ENCODE peak calls at places on chromosomes 4 and X, in seven cellular contexts. X is colonic mucosa, F is PC-9, W is HL-60, L is choroid plexus epithelial cell, E is AG10803, A is prostate gland. Y is an unnamed sample.

GRCh38 chrX:23003121-23003520 is 3.4 kb downstream of the DDX53 start:
- DNase-seq in X (no peak), W (no peak), E (peak; percentile 28), L (peak; percentile 46), F (no peak), A (no peak), Y (no peak)

GRCh38 chr4:3879681-3880594 is 113.8 kb downstream of the ADRA2C start:
- DNase-seq in X (no peak), L (no peak), A (no peak), F (no peak), W (no peak), E (peak; percentile 10), Y (no peak)

GRCh38 chrX:14095702-14096101 is 66.0 kb upstream of the GEMIN8 start:
- DNase-seq in X (peak; percentile 22), E (peak; percentile 60), F (no peak), A (no peak), L (peak; percentile 78), W (peak; percentile 0), Y (peak; percentile 57)

GRCh38 chr4:3810111-3810680 is 44.0 kb downstream of the ADRA2C start:
- DNase-seq in W (no peak), L (no peak), F (no peak), A (no peak), E (no peak), X (no peak), Y (no peak)

GRCh38 chr4:153113061-153113837 is 91.0 kb upstream of the TRIM2 start:
- DNase-seq in W (no peak), F (no peak), L (peak; percentile 42), A (no peak), E (peak; percentile 79), X (no peak), Y (peak; percentile 28)

GRCh38 chrX:15073313-15073712 is 196.6 kb downstream of the ASB9 start:
- DNase-seq in A (no peak), E (no peak), X (no peak), F (no peak), W (no peak), L (no peak), Y (no peak)

GRCh38 chrX:76555816-76556215 is 128.3 kb downstream of the MAGEE1 start:
- DNase-seq in A (no peak), E (peak; percentile 3), W (peak; percentile 5), L (peak; percentile 48), F (no peak), X (no peak), Y (peak; percentile 58)

GRCh38 chrX:131614241-131614640 is 70.4 kb downstream of the OR13H1 start:
- DNase-seq in E (no peak), F (no peak), W (no peak), X (no peak), A (no peak), L (no peak), Y (no peak)

GRCh38 chrX:74421181-74422028 is at the start of gene SLC16A2:
- DNase-seq in X (peak; percentile 44), E (peak; percentile 83), F (no peak), W (no peak), L (peak; percentile 71), A (peak; percentile 69), Y (peak; percentile 17)

GRCh38 chrX:136259543-136259942 is 8.3 kb upstream of the MAP7D3 start:
- DNase-seq in X (no peak), L (peak; percentile 78), W (no peak), A (no peak), E (peak; percentile 73), F (no peak), Y (no peak)

GRCh38 chrX:9221714-9222113 is 187.8 kb upstream of the FAM9B start:
- DNase-seq in A (no peak), X (no peak), W (no peak), E (no peak), F (no peak), L (no peak), Y (no peak)

GRCh38 chr4:76950846-76951321 is 1.3 kb downstream of the SEPTIN11 start:
- DNase-seq in E (peak; percentile 76), A (peak; percentile 4), L (peak; percentile 67), W (no peak), F (no peak), X (peak; percentile 53), Y (peak; percentile 49)

GRCh38 chr4:72971572-72971971 is 97.9 kb downstream of the COX18 start:
- DNase-seq in E (peak; percentile 76), X (no peak), L (peak; percentile 86), F (peak; percentile 39), A (no peak), W (no peak), Y (no peak)

GRCh38 chrX:5916945-5917344 is 311.7 kb downstream of the NLGN4X start:
- DNase-seq in F (no peak), L (no peak), E (no peak), A (no peak), W (no peak), X (no peak), Y (peak; percentile 0)

GRCh38 chr4:135598151-135598550 is 1396.6 kb upstream of the PABPC4L start:
- DNase-seq in F (no peak), X (no peak), E (no peak), A (no peak), W (no peak), L (peak; percentile 8), Y (no peak)

GRCh38 chrX:70907900-70908299 is 611 bp downstream of the TEX11 start:
- DNase-seq in X (no peak), A (no peak), W (no peak), F (no peak), L (no peak), E (no peak), Y (no peak)

GRCh38 chr4:37471971-37472370 is 214.2 kb downstream of the RELL1 start:
- DNase-seq in F (peak; percentile 95), L (no peak), W (no peak), E (no peak), X (peak; percentile 52), A (peak; percentile 44), Y (no peak)

GRCh38 chr4:154566639-154567204 is 3.9 kb downstream of the FGB start:
- DNase-seq in F (no peak), A (no peak), E (no peak), L (no peak), X (no peak), W (no peak), Y (no peak)

GRCh38 chr4:98557497-98557896 is 100.9 kb downstream of the TSPAN5 start:
- DNase-seq in L (peak; percentile 66), W (no peak), A (no peak), X (no peak), F (no peak), E (peak; percentile 56), Y (no peak)

GRCh38 chr4:73589887-73590801 is 30.1 kb downstream of the RASSF6 start:
- DNase-seq in X (no peak), W (no peak), E (no peak), F (no peak), L (no peak), A (no peak), Y (peak; percentile 83)

GRCh38 chr4:142312391-142312790 is 533.7 kb downstream of the INPP4B start:
- DNase-seq in L (no peak), W (no peak), E (no peak), F (no peak), A (no peak), X (no peak), Y (no peak)

GRCh38 chrX:9897761-9898161 is 69.4 kb upstream of the CLDN34 start:
- DNase-seq in E (peak; percentile 94), F (no peak), L (peak; percentile 91), W (no peak), X (no peak), A (no peak), Y (no peak)

GRCh38 chr4:183968931-183969330 is 63.8 kb downstream of the STOX2 start:
- DNase-seq in E (no peak), X (no peak), F (no peak), W (no peak), A (no peak), L (no peak), Y (no peak)

GRCh38 chr4:39961311-39961877 is 16.3 kb downstream of the PDS5A start:
- DNase-seq in E (no peak), F (no peak), X (no peak), L (no peak), A (no peak), W (no peak), Y (no peak)

GRCh38 chrX:135345328-135345645 is 36.0 kb downstream of the ETDC start:
- DNase-seq in X (peak; percentile 50), W (no peak), L (peak; percentile 52), A (peak; percentile 25), E (peak; percentile 70), F (no peak), Y (no peak)

GRCh38 chrX:142089193-142089592 is 115.9 kb downstream of the MAGEC2 start:
- DNase-seq in W (no peak), X (no peak), L (peak; percentile 40), F (no peak), A (no peak), E (peak; percentile 3), Y (no peak)

GRCh38 chrX:68665502-68665901 is 18.0 kb downstream of the STARD8 start:
- DNase-seq in E (no peak), L (no peak), X (no peak), A (no peak), F (no peak), W (no peak), Y (no peak)
- TF ChIP-seq CTCF in E (peak; percentile 20), L (peak; percentile 47), X (no peak), A (no peak), F (no peak), W (no peak), Y (no peak)

DNA sequence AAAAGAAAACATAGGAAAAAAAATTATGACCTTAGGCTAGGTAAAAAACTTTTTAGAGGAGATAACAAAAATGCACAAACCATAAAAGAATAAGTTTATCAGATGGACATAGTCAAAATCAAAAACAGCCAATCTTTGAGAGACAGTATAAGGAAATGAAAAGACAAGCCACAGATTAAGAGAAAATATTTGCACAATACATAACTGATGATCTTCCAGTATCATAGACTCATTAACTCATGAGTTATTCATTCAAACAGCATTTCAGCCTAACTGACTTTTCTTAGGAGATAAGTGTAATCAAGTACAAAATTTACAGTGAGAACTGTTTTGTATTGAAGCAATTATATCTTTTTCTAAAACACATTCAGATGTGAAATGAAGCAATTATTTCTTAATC is 183.8 kb downstream of the FBXO8 start:
- DNase-seq in F (no peak), X (no peak), A (no peak), E (no peak), W (no peak), L (no peak), Y (no peak)
- H3K4me3 ChIP-seq in F (no peak overlapping the region), X (no peak overlapping the region), A (no peak overlapping the region), E (no peak overlapping the region), W (no peak overlapping the region), L (no peak overlapping the region), Y (no peak overlapping the region)

GRCh38 chrX:40581333-40581910 is 652 bp downstream of the ATP6AP2 start:
- DNase-seq in X (no peak), L (peak; percentile 57), E (peak; percentile 47), A (no peak), F (peak; percentile 33), W (no peak), Y (no peak)
- TF ChIP-seq CTCF in X (no peak), L (no peak), E (no peak), A (no peak), F (no peak), W (no peak), Y (no peak)

GRCh38 chrX:47302396-47302795 is 68.0 kb upstream of the ZNF157 start:
- DNase-seq in X (no peak), W (no peak), F (no peak), E (no peak), L (no peak), A (no peak), Y (no peak)
- H3K4me3 ChIP-seq in X (no peak overlapping the region), W (no peak overlapping the region), F (no peak overlapping the region), E (no peak overlapping the region), L (no peak overlapping the region), A (no peak overlapping the region), Y (no peak overlapping the region)

GRCh38 chr4:2412885-2413716 is 5.3 kb downstream of the ZFYVE28 start:
- DNase-seq in X (peak; percentile 90), F (peak; percentile 83), W (peak; percentile 93), L (peak; percentile 93), A (peak; percentile 69), E (peak; percentile 88), Y (peak; percentile 93)
- TF ChIP-seq CTCF in X (peak; percentile 21), F (peak; percentile 44), W (peak; percentile 3), L (peak; percentile 51), A (no peak), E (peak; percentile 54), Y (peak; percentile 20)